ENCODE peak calls at places on chromosome X, in five cellular contexts. U is T47D, R is germinal center, D is KBM-7, S is H4. M is an unnamed sample.

GRCh38 chrX:103211012-103211715 is 3.7 kb upstream of the BEX4 start:
- DNase-seq in U (no peak), D (peak), R (peak), S (peak), M (peak)

GRCh38 chrX:42106556-42106955 is 183.2 kb upstream of the CASK start:
- DNase-seq in R (no peak), S (peak), D (no peak), U (no peak), M (no peak)

GRCh38 chrX:31279359-31279758 is 207.5 kb upstream of the FTHL17 start:
- DNase-seq in R (no peak), U (no peak), S (peak), D (peak), M (peak)

GRCh38 chrX:40502688-40503087 is 78.1 kb upstream of the ATP6AP2 start:
- DNase-seq in R (no peak), U (no peak), D (no peak), S (no peak), M (no peak)

GRCh38 chrX:74923942-74924448 is 1.3 kb downstream of the NEXMIF start:
- DNase-seq in D (peak), S (no peak), R (no peak), U (no peak), M (no peak)

GRCh38 chrX:26783512-26784225 is 567.7 kb downstream of the MAGEB5 start:
- DNase-seq in R (peak), D (peak), S (peak), U (no peak), M (peak)

GRCh38 chrX:13956998-13957397 is 72.7 kb downstream of the GEMIN8 start:
- DNase-seq in R (no peak), D (no peak), S (no peak), U (no peak), M (no peak)

GRCh38 chrX:120260369-120260768 is 9.8 kb downstream of the ZBTB33 start:
- DNase-seq in D (no peak), U (no peak), R (no peak), S (no peak), M (no peak)

GRCh38 chrX:124086411-124086810 is 124.9 kb downstream of the STAG2 start:
- DNase-seq in D (no peak), U (no peak), S (no peak), R (no peak), M (no peak)

GRCh38 chrX:20361890-20362262 is 95.2 kb upstream of the RPS6KA3 start:
- DNase-seq in R (no peak), U (peak), S (peak), D (no peak), M (no peak)

GRCh38 chrX:108359811-108360602 is 78.2 kb downstream of the COL4A6 start:
- DNase-seq in R (no peak), D (no peak), U (no peak), S (no peak), M (no peak)

GRCh38 chrX:13029831-13030771 is 14.3 kb downstream of the FAM9C start:
- DNase-seq in D (no peak), S (no peak), U (no peak), R (no peak), M (no peak)

GRCh38 chrX:6293716-6294115 is 65.0 kb upstream of the NLGN4X start:
- DNase-seq in S (no peak), D (no peak), R (no peak), U (no peak), M (no peak)

GRCh38 chrX:116232833-116233232 is 62.3 kb downstream of the AGTR2 start:
- DNase-seq in R (no peak), S (peak), U (no peak), D (no peak), M (peak)

GRCh38 chrX:31421441-31421840 is 349.6 kb upstream of the FTHL17 start:
- DNase-seq in S (no peak), U (no peak), R (no peak), D (no peak), M (no peak)

GRCh38 chrX:154918060-154918483 is 31.9 kb downstream of the F8A1 start:
- DNase-seq in R (peak), D (peak), U (peak), S (peak), M (peak)

GRCh38 chrX:54397113-54397512 is 39.3 kb upstream of the WNK3 start:
- DNase-seq in U (no peak), D (no peak), R (no peak), S (no peak), M (no peak)

GRCh38 chrX:2670978-2671377 is 20.1 kb upstream of the CD99 start:
- DNase-seq in R (no peak), U (no peak), D (no peak), S (no peak), M (no peak)

GRCh38 chrX:19661977-19662376 is 146.7 kb upstream of the MAP3K15 start:
- DNase-seq in S (no peak), R (no peak), D (no peak), U (no peak), M (no peak)

GRCh38 chrX:131331152-131331551 is 42.0 kb upstream of the IGSF1 start:
- DNase-seq in R (no peak), S (no peak), U (no peak), D (no peak), M (no peak)

GRCh38 chrX:74133156-74133796 is 170.7 kb upstream of the ZCCHC13 start:
- DNase-seq in R (peak), U (peak), D (peak), S (peak), M (peak)

GRCh38 chrX:31136144-31136572 is 64.3 kb upstream of the FTHL17 start:
- DNase-seq in D (peak), S (no peak), U (no peak), R (peak), M (peak)

GRCh38 chrX:133179500-133179899 is 38.7 kb downstream of the TFDP3 start:
- DNase-seq in R (no peak), D (no peak), U (no peak), S (no peak), M (no peak)

GRCh38 chrX:22666441-22666840 is 333.3 kb upstream of the DDX53 start:
- DNase-seq in U (no peak), D (peak), S (peak), R (peak), M (no peak)

GRCh38 chrX:74890676-74891430 is 34.4 kb downstream of the NEXMIF start:
- DNase-seq in D (no peak), U (no peak), R (no peak), S (no peak), M (no peak)

GRCh38 chrX:29858714-29859113 is 356.6 kb upstream of the MAGEB2 start:
- DNase-seq in D (no peak), S (no peak), U (no peak), R (no peak), M (no peak)

GRCh38 chrX:136250191-136251041 is 784 bp downstream of the MAP7D3 start:
- DNase-seq in D (peak), R (peak), U (no peak), S (peak), M (no peak)

GRCh38 chrX:20393944-20394343 is 127.2 kb upstream of the RPS6KA3 start:
- DNase-seq in D (no peak), R (no peak), U (no peak), S (no peak), M (no peak)

M was measured in Kasumi-1.